ENCODE peak calls at places on chromosomes 12 and 14, in six cellular contexts. One of them, this sample, is unnamed.

GRCh38 chr12:67661311-67662011 is 12.9 kb downstream of the DYRK2 start:
- DNase-seq in choroid plexus epithelial cell: peak
- DNase-seq in fibroblast of mammary gland: peak
- DNase-seq in foreskin fibroblast: peak
- DNase-seq in pancreas: no peak
- DNase-seq in cardiac fibroblast: peak
- DNase-seq in this sample: peak

GRCh38 chr14:60328588-60328987 is 79.6 kb downstream of the PPM1A start:
- DNase-seq in fibroblast of mammary gland: no peak
- DNase-seq in choroid plexus epithelial cell: no peak
- DNase-seq in cardiac fibroblast: no peak
- DNase-seq in foreskin fibroblast: no peak
- DNase-seq in pancreas: no peak
- DNase-seq in this sample: no peak

GRCh38 chr12:102095677-102096263 is 24.1 kb downstream of the NUP37 start:
- DNase-seq in foreskin fibroblast: peak
- DNase-seq in fibroblast of mammary gland: peak
- DNase-seq in pancreas: no peak
- DNase-seq in choroid plexus epithelial cell: peak
- DNase-seq in cardiac fibroblast: peak
- DNase-seq in this sample: peak

GRCh38 chr12:38664661-38665269 is 240.6 kb downstream of the CPNE8 start:
- DNase-seq in choroid plexus epithelial cell: peak
- DNase-seq in fibroblast of mammary gland: peak
- DNase-seq in cardiac fibroblast: peak
- DNase-seq in pancreas: no peak
- DNase-seq in foreskin fibroblast: no peak
- DNase-seq in this sample: no peak

GRCh38 chr14:90578283-90578985 is 181.6 kb downstream of the CALM1 start:
- DNase-seq in cardiac fibroblast: no peak
- DNase-seq in foreskin fibroblast: no peak
- DNase-seq in choroid plexus epithelial cell: no peak
- DNase-seq in fibroblast of mammary gland: no peak
- DNase-seq in pancreas: peak
- DNase-seq in this sample: no peak

GRCh38 chr12:117658226-117658625 is 296.8 kb upstream of the NOS1 start:
- DNase-seq in cardiac fibroblast: no peak
- DNase-seq in foreskin fibroblast: no peak
- DNase-seq in choroid plexus epithelial cell: no peak
- DNase-seq in pancreas: no peak
- DNase-seq in fibroblast of mammary gland: no peak
- DNase-seq in this sample: no peak

GRCh38 chr12:117225179-117225578 is 34.9 kb upstream of the FBXO21 start:
- DNase-seq in foreskin fibroblast: no peak
- DNase-seq in choroid plexus epithelial cell: no peak
- DNase-seq in cardiac fibroblast: no peak
- DNase-seq in pancreas: no peak
- DNase-seq in fibroblast of mammary gland: no peak
- DNase-seq in this sample: no peak

GRCh38 chr12:18502422-18502821 is 235.4 kb downstream of the PLCZ1 start:
- DNase-seq in fibroblast of mammary gland: no peak
- DNase-seq in pancreas: no peak
- DNase-seq in foreskin fibroblast: no peak
- DNase-seq in cardiac fibroblast: no peak
- DNase-seq in choroid plexus epithelial cell: no peak
- DNase-seq in this sample: no peak

GRCh38 chr12:40436564-40436963 is 211.8 kb downstream of the LRRK2 start:
- DNase-seq in pancreas: no peak
- DNase-seq in choroid plexus epithelial cell: no peak
- DNase-seq in cardiac fibroblast: no peak
- DNase-seq in foreskin fibroblast: no peak
- DNase-seq in fibroblast of mammary gland: no peak
- DNase-seq in this sample: no peak

GRCh38 chr14:89197623-89198022 is 219.4 kb downstream of the FOXN3 start:
- DNase-seq in fibroblast of mammary gland: no peak
- DNase-seq in cardiac fibroblast: no peak
- DNase-seq in choroid plexus epithelial cell: no peak
- DNase-seq in pancreas: no peak
- DNase-seq in foreskin fibroblast: no peak
- DNase-seq in this sample: no peak

GRCh38 chr12:74379114-74379513 is 158.5 kb upstream of the ATXN7L3B start:
- DNase-seq in fibroblast of mammary gland: no peak
- DNase-seq in choroid plexus epithelial cell: no peak
- DNase-seq in cardiac fibroblast: no peak
- DNase-seq in foreskin fibroblast: no peak
- DNase-seq in pancreas: no peak
- DNase-seq in this sample: no peak

GRCh38 chr12:69096669-69097364 is 142.6 kb upstream of the CPSF6 start:
- DNase-seq in cardiac fibroblast: peak
- DNase-seq in pancreas: no peak
- DNase-seq in choroid plexus epithelial cell: peak
- DNase-seq in fibroblast of mammary gland: peak
- DNase-seq in foreskin fibroblast: peak
- DNase-seq in this sample: peak

GRCh38 chr12:3746758-3747157 is 6.2 kb downstream of the CRACR2A start:
- DNase-seq in fibroblast of mammary gland: no peak
- DNase-seq in cardiac fibroblast: no peak
- DNase-seq in foreskin fibroblast: no peak
- DNase-seq in pancreas: no peak
- DNase-seq in choroid plexus epithelial cell: no peak
- DNase-seq in this sample: no peak

GRCh38 chr12:3741882-3742672 is 10.8 kb downstream of the CRACR2A start:
- DNase-seq in choroid plexus epithelial cell: no peak
- DNase-seq in pancreas: no peak
- DNase-seq in cardiac fibroblast: no peak
- DNase-seq in foreskin fibroblast: no peak
- DNase-seq in fibroblast of mammary gland: no peak
- DNase-seq in this sample: no peak

GRCh38 chr12:3743803-3744202 is 9.1 kb downstream of the CRACR2A start:
- DNase-seq in choroid plexus epithelial cell: peak
- DNase-seq in cardiac fibroblast: peak
- DNase-seq in pancreas: no peak
- DNase-seq in foreskin fibroblast: no peak
- DNase-seq in fibroblast of mammary gland: peak
- DNase-seq in this sample: peak

GRCh38 chr12:3745152-3745551 is 7.8 kb downstream of the CRACR2A start:
- DNase-seq in pancreas: no peak
- DNase-seq in foreskin fibroblast: no peak
- DNase-seq in fibroblast of mammary gland: no peak
- DNase-seq in cardiac fibroblast: no peak
- DNase-seq in choroid plexus epithelial cell: no peak
- DNase-seq in this sample: no peak

DNA sequence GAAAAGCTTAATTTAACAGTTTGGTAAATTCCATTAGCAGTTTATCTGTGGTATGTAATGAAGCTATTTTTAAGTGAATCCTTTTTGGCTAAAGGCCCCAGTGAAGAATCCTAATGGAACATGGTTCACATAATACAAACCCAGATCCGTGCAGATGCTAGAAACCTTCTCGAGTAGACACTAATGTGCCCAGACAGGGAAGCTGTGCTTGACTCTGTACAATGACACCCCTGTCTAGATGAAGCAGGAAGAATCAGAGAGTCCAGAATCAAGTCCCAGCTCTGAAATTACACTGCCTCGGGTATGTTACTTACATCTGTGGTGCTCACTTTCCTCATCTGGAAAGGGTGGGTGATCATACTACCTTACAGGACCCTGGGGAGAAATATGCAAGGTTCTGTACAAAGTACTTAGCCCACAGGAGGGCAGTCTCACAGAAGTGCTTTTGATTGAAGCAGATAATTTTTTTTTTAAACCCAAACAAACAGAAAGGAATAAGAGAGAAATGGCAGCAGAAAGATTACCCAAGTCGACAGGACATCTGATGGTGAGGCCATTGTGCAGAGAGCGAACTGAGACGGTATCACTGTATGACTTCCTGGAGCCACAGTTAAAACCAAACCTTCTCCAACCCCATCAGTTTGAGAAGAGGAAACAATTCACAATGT is 8.6 kb downstream of the CRACR2A start:
- DNase-seq in pancreas: no peak
- DNase-seq in foreskin fibroblast: no peak
- DNase-seq in cardiac fibroblast: no peak
- DNase-seq in fibroblast of mammary gland: no peak
- DNase-seq in choroid plexus epithelial cell: peak
- DNase-seq in this sample: no peak
- TF ChIP-seq CTCF in pancreas: no peak
- TF ChIP-seq CTCF in foreskin fibroblast: no peak
- TF ChIP-seq CTCF in cardiac fibroblast: no peak
- TF ChIP-seq CTCF in fibroblast of mammary gland: no peak
- TF ChIP-seq CTCF in choroid plexus epithelial cell: peak
- TF ChIP-seq CTCF in this sample: peak

GRCh38 chr14:61751475-61751989 is 10.7 kb upstream of the SNAPC1 start:
- DNase-seq in pancreas: no peak
- DNase-seq in fibroblast of mammary gland: no peak
- DNase-seq in choroid plexus epithelial cell: peak
- DNase-seq in foreskin fibroblast: no peak
- DNase-seq in cardiac fibroblast: peak
- DNase-seq in this sample: no peak
- H3K4me3 ChIP-seq in pancreas: peak
- H3K4me3 ChIP-seq in fibroblast of mammary gland: no peak
- H3K4me3 ChIP-seq in choroid plexus epithelial cell: peak
- H3K4me3 ChIP-seq in foreskin fibroblast: peak
- H3K4me3 ChIP-seq in cardiac fibroblast: no peak
- H3K4me3 ChIP-seq in this sample: peak

GRCh38 chr14:57299511-57299910 is 30.7 kb downstream of the AP5M1 start:
- DNase-seq in choroid plexus epithelial cell: no peak
- DNase-seq in fibroblast of mammary gland: no peak
- DNase-seq in foreskin fibroblast: no peak
- DNase-seq in cardiac fibroblast: no peak
- DNase-seq in pancreas: no peak
- DNase-seq in this sample: no peak
- TF ChIP-seq CTCF in choroid plexus epithelial cell: no peak
- TF ChIP-seq CTCF in fibroblast of mammary gland: no peak
- TF ChIP-seq CTCF in foreskin fibroblast: no peak
- TF ChIP-seq CTCF in cardiac fibroblast: no peak
- TF ChIP-seq CTCF in pancreas: no peak
- TF ChIP-seq CTCF in this sample: no peak

GRCh38 chr12:54011665-54012532 is 3.1 kb downstream of the HOXC8 start:
- DNase-seq in cardiac fibroblast: no peak
- DNase-seq in choroid plexus epithelial cell: no peak
- DNase-seq in fibroblast of mammary gland: no peak
- DNase-seq in pancreas: no peak
- DNase-seq in foreskin fibroblast: no peak
- DNase-seq in this sample: no peak
- H3K4me3 ChIP-seq in cardiac fibroblast: no peak
- H3K4me3 ChIP-seq in choroid plexus epithelial cell: no peak
- H3K4me3 ChIP-seq in fibroblast of mammary gland: peak
- H3K4me3 ChIP-seq in pancreas: no peak
- H3K4me3 ChIP-seq in foreskin fibroblast: no peak
- H3K4me3 ChIP-seq in this sample: no peak

GRCh38 chr14:77804592-77804991 is 4.7 kb downstream of the ADCK1 start:
- DNase-seq in foreskin fibroblast: no peak
- DNase-seq in pancreas: no peak
- DNase-seq in cardiac fibroblast: peak
- DNase-seq in fibroblast of mammary gland: peak
- DNase-seq in choroid plexus epithelial cell: peak
- DNase-seq in this sample: no peak
- TF ChIP-seq CTCF in foreskin fibroblast: peak
- TF ChIP-seq CTCF in pancreas: no peak
- TF ChIP-seq CTCF in cardiac fibroblast: peak
- TF ChIP-seq CTCF in fibroblast of mammary gland: peak
- TF ChIP-seq CTCF in choroid plexus epithelial cell: peak
- TF ChIP-seq CTCF in this sample: peak

GRCh38 chr12:14954269-14954668 is 7.1 kb downstream of the ARHGDIB start:
- DNase-seq in cardiac fibroblast: no peak
- DNase-seq in foreskin fibroblast: no peak
- DNase-seq in fibroblast of mammary gland: no peak
- DNase-seq in pancreas: no peak
- DNase-seq in choroid plexus epithelial cell: no peak
- DNase-seq in this sample: no peak
- H3K4me3 ChIP-seq in cardiac fibroblast: no peak
- H3K4me3 ChIP-seq in foreskin fibroblast: no peak
- H3K4me3 ChIP-seq in fibroblast of mammary gland: no peak
- H3K4me3 ChIP-seq in pancreas: no peak
- H3K4me3 ChIP-seq in choroid plexus epithelial cell: no peak
- H3K4me3 ChIP-seq in this sample: no peak

DNA sequence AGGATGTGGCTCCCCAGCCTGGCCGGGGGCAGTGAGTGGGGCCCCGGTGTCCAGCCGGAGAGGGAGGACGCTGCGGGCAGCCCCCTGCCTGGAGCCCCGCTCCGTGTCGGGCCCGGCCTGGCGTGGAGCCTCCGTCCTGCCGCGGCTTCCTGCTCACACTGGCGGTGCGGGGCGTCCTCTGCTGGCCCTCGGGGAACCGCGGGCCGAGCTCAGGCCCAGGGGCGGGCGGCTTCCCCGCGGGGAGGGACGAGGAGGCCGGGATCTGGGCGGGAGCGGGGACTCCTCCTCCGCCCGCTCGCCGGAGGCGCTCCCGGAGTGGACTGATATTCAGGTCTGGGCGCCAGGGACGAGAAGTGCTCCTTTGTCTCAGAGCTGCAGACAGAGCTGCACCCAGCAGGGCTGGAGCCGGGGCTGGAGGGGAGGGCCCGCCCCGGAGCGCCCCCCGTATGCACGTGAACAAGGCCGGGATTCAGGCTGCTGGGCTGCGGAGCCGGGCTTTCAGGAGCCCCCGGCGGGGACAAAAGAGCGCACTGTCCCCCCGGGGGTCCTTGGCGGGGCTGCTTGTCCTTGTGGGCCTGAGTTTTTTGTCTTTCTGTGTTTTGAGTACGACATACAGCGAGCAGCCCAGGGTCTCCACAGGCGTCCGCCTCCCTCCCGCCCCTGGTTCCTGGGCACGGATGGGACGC is 2.3 kb downstream of the MMP17 start:
- DNase-seq in choroid plexus epithelial cell: peak
- DNase-seq in foreskin fibroblast: peak
- DNase-seq in pancreas: peak
- DNase-seq in cardiac fibroblast: peak
- DNase-seq in fibroblast of mammary gland: peak
- DNase-seq in this sample: peak
- TF ChIP-seq CTCF in choroid plexus epithelial cell: peak
- TF ChIP-seq CTCF in foreskin fibroblast: peak
- TF ChIP-seq CTCF in pancreas: no peak
- TF ChIP-seq CTCF in cardiac fibroblast: peak
- TF ChIP-seq CTCF in fibroblast of mammary gland: peak
- TF ChIP-seq CTCF in this sample: peak

GRCh38 chr12:109878749-109879148 is 1.6 kb downstream of the GLTP start:
- DNase-seq in cardiac fibroblast: no peak
- DNase-seq in pancreas: no peak
- DNase-seq in choroid plexus epithelial cell: no peak
- DNase-seq in foreskin fibroblast: no peak
- DNase-seq in fibroblast of mammary gland: no peak
- DNase-seq in this sample: no peak
- H3K4me3 ChIP-seq in cardiac fibroblast: peak
- H3K4me3 ChIP-seq in pancreas: peak
- H3K4me3 ChIP-seq in choroid plexus epithelial cell: peak
- H3K4me3 ChIP-seq in foreskin fibroblast: peak
- H3K4me3 ChIP-seq in fibroblast of mammary gland: peak
- H3K4me3 ChIP-seq in this sample: peak

This sample was measured in astrocyte of the spinal cord.